ENCODE peak calls at places on chromosomes 4 and X, in ten cellular contexts. L, E, P, V, G, O, S, T, K and I are unnamed samples.

GRCh38 chrX:2819345-2820130 is 9.2 kb upstream of the GYG2 start:
- DNase-seq in O (no peak), L (peak; percentile 19), T (no peak), G (no peak), S (peak; percentile 49), E (peak; percentile 42), V (no peak), P (peak; percentile 30), K (peak; percentile 64), I (peak; percentile 52)

GRCh38 chr4:186772936-186773335 is 49.3 kb upstream of the FAT1 start:
- DNase-seq in P (no peak), T (no peak), O (no peak), V (no peak), L (no peak), E (no peak), G (peak; percentile 18), S (no peak), K (no peak), I (peak; percentile 41)

GRCh38 chrX:37349131-37350033 is at the start of gene PRRG1:
- DNase-seq in O (peak; percentile 75), E (peak; percentile 93), G (peak; percentile 83), S (peak; percentile 76), K (peak; percentile 80), L (no peak), T (no peak), V (no peak), P (peak; percentile 95), I (peak; percentile 90)

GRCh38 chr4:113784497-113785254 is 23.1 kb upstream of the CAMK2D start:
- DNase-seq in T (no peak), S (peak; percentile 99), V (no peak), G (peak; percentile 99), P (no peak), K (peak; percentile 95), E (no peak), L (no peak), O (no peak), I (peak; percentile 98)

GRCh38 chr4:102625232-102625930 is 124.2 kb downstream of the NFKB1 start:
- DNase-seq in V (peak; percentile 33), L (peak; percentile 81), E (peak; percentile 81), G (no peak), T (peak; percentile 53), O (no peak), S (peak; percentile 65), K (peak; percentile 38), P (peak; percentile 67), I (peak; percentile 81)

GRCh38 chrX:131083510-131084142 is 25.5 kb downstream of the ARHGAP36 start:
- DNase-seq in G (no peak), P (peak; percentile 69), L (no peak), O (no peak), E (no peak), S (no peak), V (no peak), K (no peak), T (no peak), I (no peak)

GRCh38 chr4:108536577-108536976 is 83.8 kb upstream of the RPL34 start:
- DNase-seq in P (no peak), G (no peak), O (no peak), S (no peak), K (peak; percentile 38), T (no peak), V (no peak), E (no peak), L (no peak), I (no peak)

GRCh38 chrX:153830632-153831434 is 489 bp upstream of the PDZD4 start:
- DNase-seq in L (no peak), G (no peak), S (no peak), O (no peak), P (peak; percentile 61), T (no peak), K (no peak), V (no peak), E (no peak), I (no peak)

GRCh38 chr4:76156635-76157034 is 8.4 kb upstream of the NUP54 start:
- DNase-seq in V (no peak), T (no peak), O (no peak), S (no peak), G (no peak), P (no peak), K (no peak), L (no peak), E (no peak), I (peak; percentile 53)

GRCh38 chrX:56947695-56948094 is 47.6 kb downstream of the SPIN3 start:
- DNase-seq in K (peak; percentile 69), O (no peak), P (no peak), E (no peak), T (no peak), G (peak; percentile 51), S (peak; percentile 11), L (no peak), V (no peak), I (peak; percentile 1)

GRCh38 chr4:74223801-74224200 is 65.9 kb downstream of the MTHFD2L start:
- DNase-seq in P (no peak), E (no peak), V (no peak), S (peak; percentile 89), L (no peak), T (no peak), K (peak; percentile 88), O (no peak), G (peak; percentile 45), I (peak; percentile 50)

GRCh38 chrX:21658746-21659145 is 616 bp upstream of the KLHL34 start:
- DNase-seq in V (no peak), T (no peak), E (no peak), S (no peak), L (no peak), K (no peak), P (no peak), O (no peak), G (no peak), I (no peak)

GRCh38 chrX:21658152-21658737 is at the start of gene KLHL34:
- DNase-seq in S (no peak), O (no peak), V (no peak), G (no peak), L (no peak), K (no peak), T (no peak), P (no peak), E (no peak), I (no peak)

GRCh38 chrX:21657318-21658151 is 595 bp downstream of the KLHL34 start:
- DNase-seq in K (no peak), G (no peak), P (no peak), T (no peak), O (no peak), V (no peak), E (no peak), L (no peak), S (no peak), I (no peak)

GRCh38 chrX:21656587-21657317 is 1.4 kb downstream of the KLHL34 start:
- DNase-seq in P (no peak), S (no peak), T (no peak), L (no peak), E (no peak), O (no peak), G (no peak), V (no peak), K (no peak), I (no peak)

GRCh38 chrX:21655901-21656586 is 2.1 kb downstream of the KLHL34 start:
- DNase-seq in O (no peak), E (no peak), G (no peak), T (no peak), K (no peak), P (no peak), S (no peak), L (no peak), V (no peak), I (no peak)
- H3K4me3 ChIP-seq in O (no peak overlapping the region), E (no peak overlapping the region), G (no peak overlapping the region), T (no peak overlapping the region), K (no peak overlapping the region), P (no peak overlapping the region), S (no peak overlapping the region), L (no peak overlapping the region), V (no peak overlapping the region), I (peak overlapping the region; percentile 25)

GRCh38 chr4:176102414-176102813 is 36.8 kb downstream of the WDR17 start:
- DNase-seq in T (no peak), K (no peak), V (no peak), E (no peak), L (no peak), S (no peak), P (no peak), O (no peak), G (no peak), I (no peak)

DNA sequence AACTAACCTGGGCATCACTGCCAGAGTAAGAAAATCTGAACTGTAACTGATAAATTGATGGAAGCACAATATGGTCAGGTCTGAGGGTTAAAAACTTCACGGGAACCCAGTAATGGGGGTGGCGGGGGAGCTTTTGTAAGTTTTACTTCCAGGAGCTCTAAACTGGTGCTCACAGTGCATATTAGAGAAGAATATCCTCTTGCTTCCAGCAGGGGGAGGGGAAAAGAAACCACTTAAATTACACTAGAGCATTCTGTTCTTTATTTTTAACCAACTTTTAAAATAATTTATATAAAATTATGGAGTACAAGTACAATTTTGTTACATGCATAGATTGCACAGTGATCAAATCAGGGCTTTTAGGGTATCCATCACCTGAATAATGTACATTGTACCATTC is 33.7 kb downstream of the WDR17 start:
- DNase-seq in G (no peak), L (no peak), S (no peak), E (no peak), O (no peak), K (no peak), T (no peak), P (no peak), V (no peak), I (peak; percentile 16)
- TF ChIP-seq CTCF in G (peak; percentile 14), L (no peak), S (peak; percentile 23), E (no peak), O (no peak), K (peak; percentile 26), T (no peak), P (peak; percentile 64), V (no peak), I (peak; percentile 34)

DNA sequence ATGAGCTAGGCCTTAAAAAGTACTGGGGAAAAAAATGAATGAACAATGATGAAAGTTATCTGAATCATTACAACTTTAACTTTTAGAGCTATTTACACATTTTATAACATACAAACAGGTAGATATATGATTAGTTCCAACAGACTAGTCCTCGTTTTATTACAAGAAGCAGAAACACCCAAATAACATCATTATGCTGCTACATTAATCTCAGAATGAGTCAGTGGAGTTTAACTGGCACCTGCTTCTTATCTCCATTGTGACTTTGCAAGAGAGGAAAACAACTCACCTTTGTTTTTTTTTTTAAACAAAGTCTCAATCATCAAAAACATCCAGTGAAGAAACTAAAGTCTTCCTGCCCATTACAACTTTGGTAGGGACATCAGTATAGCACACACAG is 15.2 kb downstream of the ATP8A1 start:
- DNase-seq in K (no peak), S (no peak), T (no peak), G (no peak), P (no peak), V (no peak), E (no peak), L (peak; percentile 60), O (no peak), I (no peak)
- H3K4me3 ChIP-seq in K (no peak overlapping the region), S (no peak overlapping the region), T (no peak overlapping the region), G (no peak overlapping the region), P (no peak overlapping the region), V (no peak overlapping the region), E (no peak overlapping the region), L (peak overlapping the region; percentile 35), O (no peak overlapping the region), I (no peak overlapping the region)

DNA sequence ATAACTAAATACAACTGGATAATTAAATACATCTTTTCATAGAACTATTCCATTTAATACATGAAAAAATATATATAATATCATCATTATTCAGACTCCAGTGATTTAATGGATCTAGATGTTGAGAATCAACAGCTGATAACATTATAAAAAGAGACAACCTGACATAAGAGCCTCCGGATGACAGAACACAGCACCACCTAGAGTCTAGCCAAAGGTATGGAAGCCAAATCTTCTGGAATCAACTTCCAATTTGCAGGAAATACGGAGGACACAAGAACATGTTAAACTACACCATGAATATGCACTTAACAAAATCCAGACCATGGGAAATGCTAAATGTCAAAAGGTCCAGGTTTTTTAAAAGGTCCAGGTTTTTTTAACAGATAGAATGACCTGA is 55.0 kb downstream of the LRBA start:
- DNase-seq in V (no peak), O (no peak), E (no peak), T (no peak), S (peak; percentile 62), K (peak; percentile 61), P (no peak), G (peak; percentile 38), L (no peak), I (peak; percentile 76)
- TF ChIP-seq CTCF in V (peak; percentile 26), O (peak; percentile 33), E (no peak), T (no peak), S (peak; percentile 79), K (peak; percentile 65), P (peak; percentile 70), G (peak; percentile 75), L (no peak), I (peak; percentile 85)